ENCODE peak calls at places on chromosomes 12 and 14, in ten cellular contexts. T is lung; V is RKO; I is stimulated activated CD8-positive, alpha-beta memory T cell treated with anti-CD3 and anti-CD28 coated beads, Interleukin-12 subunit alpha, Interleukin-12 subunit beta, amount 100 ng/mL, for 1 hour; M is CD8-positive, alpha-beta memory T cell; H is germinal center; J is GM12892; W is effector memory CD8-positive, alpha-beta T cell; U is activated T-helper 1 cell treated with anti-CD3 and anti-CD28 coated beads, Interleukin-12 subunit alpha, Interleukin-12 subunit beta, Interleukin-2, Interleukin-4 antibody, amounts not matched to agents 30 ng/mL and 10 ng/mL and 1 ng/mL, durations not matched to agents 14 hours and 24 hours and 36 hours; X is iris pigment epithelial cell. C is an unnamed sample.
A peak's percentile ranks its signal among the peaks of the same experiment; 100 is the strongest.

GRCh38 chr12:124921200-124922008 is 7.0 kb upstream of the UBC start:
- DNase-seq in I (peak; percentile 40), U (peak; percentile 70), V (peak; percentile 75), W (peak; percentile 49), J (peak; percentile 46), X (peak; percentile 51), H (peak; percentile 84), T (no peak), M (peak; percentile 38), C (peak; percentile 54)

GRCh38 chr12:67434653-67435375 is 165.7 kb downstream of the CAND1 start:
- DNase-seq in V (peak; percentile 13), U (no peak), J (no peak), H (no peak), T (no peak), M (no peak), W (no peak), X (peak; percentile 98), I (no peak), C (no peak)

GRCh38 chr12:5965950-5966383 is 20.9 kb upstream of the ANO2 start:
- DNase-seq in W (peak; percentile 17), J (peak; percentile 43), H (peak; percentile 51), X (peak; percentile 49), M (no peak), V (peak; percentile 50), I (peak; percentile 20), U (peak; percentile 11), T (no peak), C (peak; percentile 25)

GRCh38 chr14:99564903-99565259 is 39.1 kb downstream of the CCDC85C start:
- DNase-seq in M (no peak), H (no peak), W (no peak), V (no peak), I (no peak), J (no peak), U (no peak), X (no peak), T (no peak), C (no peak)

GRCh38 chr12:39804479-39805241 is 185.1 kb upstream of the ABCD2 start:
- DNase-seq in U (no peak), W (no peak), V (no peak), M (no peak), T (no peak), X (no peak), J (no peak), H (no peak), I (no peak), C (no peak)

GRCh38 chr14:72599579-72600470 is 294.1 kb downstream of the DPF3 start:
- DNase-seq in U (no peak), J (no peak), X (no peak), T (no peak), V (no peak), H (no peak), W (no peak), I (no peak), M (no peak), C (no peak)

GRCh38 chr14:88614218-88614907 is 51.5 kb downstream of the ZC3H14 start:
- DNase-seq in I (no peak), X (peak; percentile 83), W (no peak), T (no peak), V (no peak), U (no peak), H (no peak), J (no peak), M (no peak), C (no peak)

GRCh38 chr14:77204457-77204796 is 22.8 kb downstream of the TMEM63C start:
- DNase-seq in H (no peak), U (no peak), V (no peak), M (no peak), I (no peak), T (no peak), X (no peak), J (no peak), W (no peak), C (no peak)

GRCh38 chr12:95674631-95675030 is 115.9 kb downstream of the NTN4 start:
- DNase-seq in H (no peak), X (no peak), M (no peak), U (no peak), J (no peak), W (no peak), I (no peak), V (no peak), T (no peak), C (no peak)

GRCh38 chr12:19726592-19726991 is 287.3 kb downstream of the AEBP2 start:
- DNase-seq in U (no peak), M (no peak), H (no peak), X (no peak), W (no peak), V (no peak), T (no peak), J (no peak), I (no peak), C (no peak)

GRCh38 chr14:39374846-39375245 is 57.4 kb downstream of the FBXO33 start:
- DNase-seq in U (no peak), H (no peak), X (peak; percentile 60), I (no peak), W (no peak), M (no peak), V (peak; percentile 12), T (no peak), J (no peak), C (no peak)

GRCh38 chr12:101594700-101595099 is at the start of gene MYBPC1:
- DNase-seq in W (no peak), T (no peak), J (no peak), X (no peak), M (no peak), V (no peak), U (no peak), H (no peak), I (no peak), C (no peak)

GRCh38 chr14:89466460-89466859 is 49.4 kb upstream of the FOXN3 start:
- DNase-seq in J (no peak), V (no peak), T (no peak), W (peak; percentile 62), X (no peak), U (peak; percentile 21), H (no peak), I (peak; percentile 28), M (peak; percentile 43), C (no peak)

GRCh38 chr12:8032242-8033152 is at the start of gene FOXJ2:
- DNase-seq in J (peak; percentile 74), T (peak; percentile 81), U (peak; percentile 72), M (peak; percentile 75), H (peak; percentile 76), I (peak; percentile 57), V (peak; percentile 66), X (peak; percentile 67), W (peak; percentile 69), C (peak; percentile 68)

GRCh38 chr14:70189678-70190077 is 927 bp upstream of the SLC8A3 start:
- DNase-seq in J (no peak), M (no peak), V (no peak), I (no peak), U (no peak), H (peak; percentile 20), W (no peak), T (no peak), X (no peak), C (no peak)

GRCh38 chr12:67471810-67472209 is 176.7 kb upstream of the DYRK2 start:
- DNase-seq in V (no peak), W (no peak), H (no peak), U (no peak), M (no peak), X (no peak), T (no peak), I (no peak), J (no peak), C (no peak)

GRCh38 chr12:10563002-10563401 is 50.4 kb downstream of the MAGOHB start:
- DNase-seq in U (no peak), T (no peak), J (no peak), X (no peak), I (no peak), M (no peak), V (no peak), H (no peak), W (no peak), C (no peak)

GRCh38 chr12:125081427-125081826 is 16.2 kb downstream of the AACS start:
- DNase-seq in T (no peak), U (no peak), J (no peak), I (no peak), M (no peak), W (no peak), H (no peak), X (no peak), V (no peak), C (no peak)

GRCh38 chr14:100282766-100283419 is 23.4 kb downstream of the SLC25A29 start:
- DNase-seq in I (no peak), W (no peak), V (no peak), X (no peak), T (no peak), U (no peak), J (no peak), M (no peak), H (no peak), C (no peak)

GRCh38 chr12:108232565-108232964 is 103.5 kb downstream of the WSCD2 start:
- DNase-seq in T (no peak), W (no peak), H (no peak), M (no peak), X (no peak), U (no peak), J (no peak), I (no peak), V (no peak), C (no peak)

GRCh38 chr14:35140718-35141581 is 18.6 kb downstream of the PRORP start:
- DNase-seq in J (no peak), I (no peak), T (no peak), V (peak; percentile 72), H (peak; percentile 21), M (no peak), X (no peak), W (no peak), U (no peak), C (no peak)